ENCODE peak calls at places on chromosome 22, in six cellular contexts. B, R, U, Q, A and I are unnamed samples.
A peak's percentile ranks its signal among the peaks of the same experiment; 100 is the strongest.

GRCh38 chr22:50326225-50326958 is 420 bp downstream of the DENND6B start:
- DNase-seq in U (no peak), B (no peak), Q (no peak), R (no peak), A (no peak), I (no peak)

GRCh38 chr22:45866398-45867117 is 110.4 kb downstream of the WNT7B start:
- DNase-seq in B (no peak), R (no peak), U (no peak), A (no peak), Q (no peak), I (no peak)

GRCh38 chr22:48745842-48746788 is 1081.6 kb downstream of the BRD1 start:
- DNase-seq in U (no peak), R (no peak), B (no peak), A (no peak), Q (no peak), I (no peak)

GRCh38 chr22:40911772-40912171 is 39.4 kb upstream of the RBX1 start:
- DNase-seq in A (no peak), R (no peak), B (no peak), Q (no peak), U (no peak), I (no peak)

GRCh38 chr22:42720263-42721044 is at the start of gene A4GALT:
- DNase-seq in U (no peak), Q (no peak), R (no peak), B (no peak), A (no peak), I (no peak)

GRCh38 chr22:47390026-47390970 is 627.8 kb downstream of the TBC1D22A start:
- DNase-seq in A (no peak), Q (no peak), R (no peak), B (no peak), U (no peak), I (no peak)

GRCh38 chr22:44862981-44863860 is 110.8 kb downstream of the ARHGAP8 start:
- DNase-seq in A (peak; percentile 16), B (no peak), U (no peak), Q (peak; percentile 73), R (no peak), I (no peak)

GRCh38 chr22:44445731-44446130 is 52.3 kb downstream of the RTL6 start:
- DNase-seq in Q (no peak), R (no peak), B (no peak), A (no peak), U (no peak), I (no peak)

GRCh38 chr22:37999236-37999635 is 14.9 kb upstream of the SOX10 start:
- DNase-seq in B (no peak), Q (no peak), A (peak; percentile 29), U (no peak), R (no peak), I (no peak)

GRCh38 chr22:49975543-49976389 is 15.2 kb downstream of the PIM3 start:
- DNase-seq in B (no peak), A (no peak), R (no peak), Q (peak; percentile 46), U (no peak), I (no peak)

GRCh38 chr22:38415561-38416321 is 39.3 kb downstream of the KCNJ4 start:
- DNase-seq in Q (no peak), R (no peak), B (no peak), A (no peak), U (no peak), I (no peak)

GRCh38 chr22:19691007-19691720 is 23.1 kb upstream of the SEPTIN5 start:
- DNase-seq in R (no peak), A (no peak), Q (no peak), U (no peak), B (no peak), I (no peak)

GRCh38 chr22:30159561-30160353 is 79.5 kb downstream of the HORMAD2 start:
- DNase-seq in U (no peak), Q (no peak), B (peak; percentile 12), R (no peak), A (no peak), I (no peak)

GRCh38 chr22:24322522-24322921 is 51.9 kb downstream of the SPECC1L start:
- DNase-seq in A (no peak), U (no peak), B (no peak), Q (no peak), R (no peak), I (no peak)

GRCh38 chr22:26650722-26651421 is 6.5 kb upstream of the MIAT start:
- DNase-seq in A (no peak), U (no peak), R (no peak), B (no peak), Q (no peak), I (no peak)

GRCh38 chr22:46068908-46069481 is 81.3 kb upstream of the PPARA start:
- DNase-seq in U (no peak), R (no peak), B (no peak), Q (no peak), A (no peak), I (no peak)

GRCh38 chr22:41197046-41197807 is 7.9 kb upstream of the L3MBTL2 start:
- DNase-seq in R (no peak), U (no peak), B (peak; percentile 56), A (no peak), Q (peak; percentile 89), I (no peak)

GRCh38 chr22:35023692-35024363 is 42.1 kb upstream of the ISX start:
- DNase-seq in R (peak; percentile 63), Q (peak; percentile 62), B (no peak), U (no peak), A (peak; percentile 28), I (peak; percentile 57)

GRCh38 chr22:47237890-47238480 is 475.5 kb downstream of the TBC1D22A start:
- DNase-seq in A (no peak), U (no peak), Q (no peak), R (no peak), B (no peak), I (no peak)

GRCh38 chr22:41762980-41763779 is 37.3 kb upstream of the CCDC134 start:
- DNase-seq in A (peak; percentile 28), R (peak; percentile 67), U (no peak), B (peak; percentile 39), Q (peak; percentile 25), I (peak; percentile 66)

GRCh38 chr22:18029686-18030267 is 5.4 kb upstream of the MICAL3 start:
- DNase-seq in Q (no peak), U (no peak), R (no peak), A (no peak), B (no peak), I (no peak)
- TF ChIP-seq ZNF274 in Q (no peak), U (no peak), R (no peak), A (no peak), B (no peak), I (no peak)

DNA sequence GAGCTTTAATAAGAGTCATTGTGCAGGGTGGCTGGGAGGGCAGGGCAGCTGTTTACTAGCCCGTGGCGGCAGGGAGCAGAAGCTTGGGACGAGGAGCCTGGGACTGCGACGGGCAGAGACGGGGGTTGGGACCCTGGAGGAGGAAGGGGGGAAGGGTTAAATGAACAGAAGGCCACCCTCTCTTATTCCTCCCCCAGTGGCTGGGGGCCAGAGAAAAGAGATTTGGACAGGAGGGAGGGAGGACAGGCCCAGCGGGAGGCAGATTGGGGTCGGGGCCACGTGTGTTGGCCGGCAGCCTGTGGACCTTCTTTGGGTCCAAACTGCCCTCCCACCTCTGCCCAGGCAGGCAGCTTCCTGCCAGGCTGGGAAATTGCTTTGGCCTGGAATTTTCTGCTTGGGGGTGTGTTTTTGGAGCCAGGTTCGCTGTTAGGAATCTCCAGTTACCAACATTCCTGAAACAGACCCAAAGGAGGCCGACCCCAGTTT is 50.2 kb downstream of the APOL3 start:
- DNase-seq in R (no peak), A (no peak), Q (no peak), B (no peak), U (no peak), I (no peak)
- TF ChIP-seq ZNF274 in R (no peak), A (no peak), Q (no peak), B (no peak), U (no peak), I (no peak)

GRCh38 chr22:29130490-29130889 is 57.7 kb downstream of the KREMEN1 start:
- DNase-seq in A (no peak), B (no peak), Q (no peak), U (no peak), R (no peak), I (no peak)

GRCh38 chr22:29128891-29129643 is 56.2 kb downstream of the KREMEN1 start:
- DNase-seq in A (no peak), R (no peak), Q (no peak), B (no peak), U (no peak), I (no peak)

GRCh38 chr22:29133603-29134133 is 60.8 kb downstream of the KREMEN1 start:
- DNase-seq in A (no peak), R (no peak), B (no peak), U (no peak), Q (no peak), I (no peak)

GRCh38 chr22:29126670-29127069 is 53.8 kb downstream of the KREMEN1 start:
- DNase-seq in R (no peak), Q (no peak), B (peak; percentile 49), A (no peak), U (no peak), I (no peak)

DNA sequence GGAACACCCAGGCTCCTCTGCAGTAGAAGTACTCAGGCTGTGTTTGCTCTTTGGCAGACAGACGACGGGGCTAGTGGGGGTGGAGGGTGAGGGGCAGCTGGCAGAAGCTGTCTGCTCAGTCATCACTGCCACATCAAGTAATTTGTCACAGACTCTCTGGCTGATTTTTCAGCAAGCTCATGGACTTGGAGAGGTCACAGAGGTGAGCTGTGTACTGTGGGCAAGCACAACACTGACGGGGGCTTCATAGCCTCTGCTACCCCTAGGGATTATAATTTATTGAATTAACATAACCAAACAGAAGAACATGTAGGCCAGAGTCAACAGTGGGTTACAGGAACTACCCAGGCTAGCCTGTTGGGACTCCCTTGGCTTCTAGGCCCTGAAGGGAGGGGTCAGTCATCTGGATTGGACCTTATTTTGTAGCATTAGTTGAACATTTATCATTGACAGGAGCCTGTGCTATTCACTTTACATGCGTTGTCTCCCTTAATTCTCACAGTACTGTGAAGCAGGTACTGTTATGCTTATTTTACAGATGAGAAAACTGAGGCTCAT is 56.9 kb downstream of the KREMEN1 start:
- DNase-seq in A (no peak), R (no peak), U (no peak), Q (no peak), B (no peak), I (no peak)
- TF ChIP-seq ZNF274 in A (no peak), R (no peak), U (no peak), Q (no peak), B (no peak), I (no peak)

DNA sequence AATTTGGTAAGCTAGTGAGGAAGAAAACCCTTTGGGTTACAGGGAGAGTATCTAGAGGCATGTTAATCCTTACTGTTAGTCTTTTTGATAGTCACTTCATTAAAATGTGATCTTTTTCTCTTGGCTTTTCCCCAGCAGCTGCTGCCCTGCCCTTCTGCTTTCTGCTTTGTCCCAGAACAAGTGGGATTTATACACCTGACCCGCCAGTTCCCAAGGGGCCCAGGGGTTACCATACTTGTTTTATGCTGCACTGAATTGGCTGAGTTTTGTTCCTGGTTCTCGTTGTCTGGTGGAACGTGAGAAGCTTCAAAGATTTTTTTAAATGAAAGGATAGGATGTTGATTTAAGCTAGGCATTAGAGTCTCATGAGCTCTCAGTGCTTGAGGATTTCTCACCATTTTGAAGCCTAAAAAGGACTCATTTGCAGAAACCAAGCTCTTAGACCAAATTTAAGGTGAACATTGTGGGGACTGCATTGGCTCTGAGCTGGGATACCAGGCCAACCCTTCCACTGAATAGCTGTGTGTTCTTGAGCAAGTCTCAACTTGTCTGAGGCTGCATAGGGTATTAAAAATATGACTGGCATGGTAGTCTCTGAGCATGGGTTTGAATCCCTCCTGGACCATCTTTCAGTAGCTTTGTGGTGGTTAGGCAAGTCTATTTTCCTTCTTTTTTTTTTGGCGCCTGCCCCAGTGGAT is 6.6 kb downstream of the LIMK2 start:
- DNase-seq in B (no peak), A (no peak), U (no peak), Q (no peak), R (no peak), I (no peak)
- TF ChIP-seq ZNF274 in B (no peak), A (no peak), U (no peak), Q (no peak), R (no peak), I (no peak)